ENCODE peak calls at places on chromosomes 13 and 19, in ten cellular contexts. One of them, this sample, is unnamed.

GRCh38 chr13:42216422-42216735 is 55.6 kb upstream of the AKAP11 start:
- DNase-seq in amygdala: no peak
- DNase-seq in NCI-H1092: no peak
- DNase-seq in activated T-helper 1 cell treated with Interleukin-2 at 50 U/mL for 16 hours: no peak
- DNase-seq in transverse colon: no peak
- DNase-seq in hepatic stellate cell: no peak
- DNase-seq in Kasumi-1: no peak
- DNase-seq in stimulated activated CD8-positive, alpha-beta memory T cell treated with anti-CD3 and anti-CD28 coated beads, Interleukin-7, amount 100 ng/mL, for 48 hours: no peak
- DNase-seq in upper lobe of right lung: no peak
- DNase-seq in mucosa of descending colon: no peak
- DNase-seq in this sample: no peak

GRCh38 chr13:34816543-34816942 is 125.5 kb upstream of the NBEA start:
- DNase-seq in amygdala: no peak
- DNase-seq in NCI-H1092: no peak
- DNase-seq in activated T-helper 1 cell treated with Interleukin-2 at 50 U/mL for 16 hours: no peak
- DNase-seq in transverse colon: no peak
- DNase-seq in hepatic stellate cell: no peak
- DNase-seq in Kasumi-1: no peak
- DNase-seq in stimulated activated CD8-positive, alpha-beta memory T cell treated with anti-CD3 and anti-CD28 coated beads, Interleukin-7, amount 100 ng/mL, for 48 hours: no peak
- DNase-seq in upper lobe of right lung: no peak
- DNase-seq in mucosa of descending colon: no peak
- DNase-seq in this sample: no peak

GRCh38 chr19:47411101-47411500 is 8.2 kb downstream of the MEIS3 start:
- DNase-seq in amygdala: no peak
- DNase-seq in NCI-H1092: no peak
- DNase-seq in activated T-helper 1 cell treated with Interleukin-2 at 50 U/mL for 16 hours: no peak
- DNase-seq in transverse colon: no peak
- DNase-seq in hepatic stellate cell: no peak
- DNase-seq in Kasumi-1: no peak
- DNase-seq in stimulated activated CD8-positive, alpha-beta memory T cell treated with anti-CD3 and anti-CD28 coated beads, Interleukin-7, amount 100 ng/mL, for 48 hours: no peak
- DNase-seq in upper lobe of right lung: no peak
- DNase-seq in mucosa of descending colon: no peak
- DNase-seq in this sample: no peak

GRCh38 chr19:3046621-3047306 is 15.5 kb downstream of the TLE5 start:
- DNase-seq in amygdala: no peak
- DNase-seq in NCI-H1092: no peak
- DNase-seq in activated T-helper 1 cell treated with Interleukin-2 at 50 U/mL for 16 hours: no peak
- DNase-seq in transverse colon: peak
- DNase-seq in hepatic stellate cell: no peak
- DNase-seq in Kasumi-1: no peak
- DNase-seq in stimulated activated CD8-positive, alpha-beta memory T cell treated with anti-CD3 and anti-CD28 coated beads, Interleukin-7, amount 100 ng/mL, for 48 hours: no peak
- DNase-seq in upper lobe of right lung: no peak
- DNase-seq in mucosa of descending colon: no peak
- DNase-seq in this sample: no peak

GRCh38 chr19:47095707-47096704 is 17.6 kb downstream of the ZC3H4 start:
- DNase-seq in amygdala: no peak
- DNase-seq in NCI-H1092: no peak
- DNase-seq in activated T-helper 1 cell treated with Interleukin-2 at 50 U/mL for 16 hours: no peak
- DNase-seq in transverse colon: peak
- DNase-seq in hepatic stellate cell: no peak
- DNase-seq in Kasumi-1: no peak
- DNase-seq in stimulated activated CD8-positive, alpha-beta memory T cell treated with anti-CD3 and anti-CD28 coated beads, Interleukin-7, amount 100 ng/mL, for 48 hours: no peak
- DNase-seq in upper lobe of right lung: peak
- DNase-seq in mucosa of descending colon: peak
- DNase-seq in this sample: no peak

GRCh38 chr19:31274964-31275319 is 74.3 kb downstream of the TSHZ3 start:
- DNase-seq in amygdala: no peak
- DNase-seq in NCI-H1092: no peak
- DNase-seq in activated T-helper 1 cell treated with Interleukin-2 at 50 U/mL for 16 hours: no peak
- DNase-seq in transverse colon: no peak
- DNase-seq in hepatic stellate cell: no peak
- DNase-seq in Kasumi-1: peak
- DNase-seq in stimulated activated CD8-positive, alpha-beta memory T cell treated with anti-CD3 and anti-CD28 coated beads, Interleukin-7, amount 100 ng/mL, for 48 hours: no peak
- DNase-seq in upper lobe of right lung: no peak
- DNase-seq in mucosa of descending colon: no peak
- DNase-seq in this sample: no peak

GRCh38 chr13:99237981-99238662 is 20.1 kb downstream of the GPR18 start:
- DNase-seq in amygdala: no peak
- DNase-seq in NCI-H1092: no peak
- DNase-seq in activated T-helper 1 cell treated with Interleukin-2 at 50 U/mL for 16 hours: no peak
- DNase-seq in transverse colon: no peak
- DNase-seq in hepatic stellate cell: no peak
- DNase-seq in Kasumi-1: no peak
- DNase-seq in stimulated activated CD8-positive, alpha-beta memory T cell treated with anti-CD3 and anti-CD28 coated beads, Interleukin-7, amount 100 ng/mL, for 48 hours: no peak
- DNase-seq in upper lobe of right lung: no peak
- DNase-seq in mucosa of descending colon: no peak
- DNase-seq in this sample: no peak

GRCh38 chr13:112704634-112705145 is 14.9 kb downstream of the ATP11A start:
- DNase-seq in amygdala: no peak
- DNase-seq in NCI-H1092: no peak
- DNase-seq in activated T-helper 1 cell treated with Interleukin-2 at 50 U/mL for 16 hours: no peak
- DNase-seq in transverse colon: peak
- DNase-seq in hepatic stellate cell: no peak
- DNase-seq in Kasumi-1: no peak
- DNase-seq in stimulated activated CD8-positive, alpha-beta memory T cell treated with anti-CD3 and anti-CD28 coated beads, Interleukin-7, amount 100 ng/mL, for 48 hours: no peak
- DNase-seq in upper lobe of right lung: no peak
- DNase-seq in mucosa of descending colon: no peak
- DNase-seq in this sample: peak

GRCh38 chr19:13097331-13098258 is 5.1 kb downstream of the LYL1 start:
- DNase-seq in amygdala: no peak
- DNase-seq in NCI-H1092: no peak
- DNase-seq in activated T-helper 1 cell treated with Interleukin-2 at 50 U/mL for 16 hours: no peak
- DNase-seq in transverse colon: no peak
- DNase-seq in hepatic stellate cell: no peak
- DNase-seq in Kasumi-1: peak
- DNase-seq in stimulated activated CD8-positive, alpha-beta memory T cell treated with anti-CD3 and anti-CD28 coated beads, Interleukin-7, amount 100 ng/mL, for 48 hours: no peak
- DNase-seq in upper lobe of right lung: peak
- DNase-seq in mucosa of descending colon: peak
- DNase-seq in this sample: peak

GRCh38 chr19:18406749-18407148 is 9.3 kb upstream of the LRRC25 start:
- DNase-seq in amygdala: no peak
- DNase-seq in NCI-H1092: no peak
- DNase-seq in activated T-helper 1 cell treated with Interleukin-2 at 50 U/mL for 16 hours: no peak
- DNase-seq in transverse colon: no peak
- DNase-seq in hepatic stellate cell: no peak
- DNase-seq in Kasumi-1: no peak
- DNase-seq in stimulated activated CD8-positive, alpha-beta memory T cell treated with anti-CD3 and anti-CD28 coated beads, Interleukin-7, amount 100 ng/mL, for 48 hours: no peak
- DNase-seq in upper lobe of right lung: no peak
- DNase-seq in mucosa of descending colon: no peak
- DNase-seq in this sample: no peak

GRCh38 chr19:5612891-5613290 is 9.7 kb downstream of the SAFB2 start:
- DNase-seq in amygdala: no peak
- DNase-seq in NCI-H1092: no peak
- DNase-seq in activated T-helper 1 cell treated with Interleukin-2 at 50 U/mL for 16 hours: no peak
- DNase-seq in transverse colon: no peak
- DNase-seq in hepatic stellate cell: no peak
- DNase-seq in Kasumi-1: no peak
- DNase-seq in stimulated activated CD8-positive, alpha-beta memory T cell treated with anti-CD3 and anti-CD28 coated beads, Interleukin-7, amount 100 ng/mL, for 48 hours: no peak
- DNase-seq in upper lobe of right lung: no peak
- DNase-seq in mucosa of descending colon: no peak
- DNase-seq in this sample: no peak

GRCh38 chr19:47755762-47756626 is 10.6 kb downstream of the NOP53 start:
- DNase-seq in amygdala: no peak
- DNase-seq in NCI-H1092: no peak
- DNase-seq in activated T-helper 1 cell treated with Interleukin-2 at 50 U/mL for 16 hours: no peak
- DNase-seq in transverse colon: no peak
- DNase-seq in hepatic stellate cell: peak
- DNase-seq in Kasumi-1: no peak
- DNase-seq in stimulated activated CD8-positive, alpha-beta memory T cell treated with anti-CD3 and anti-CD28 coated beads, Interleukin-7, amount 100 ng/mL, for 48 hours: no peak
- DNase-seq in upper lobe of right lung: no peak
- DNase-seq in mucosa of descending colon: no peak
- DNase-seq in this sample: no peak